ENCODE peak calls at places on chromosomes 4 and X, in five cellular contexts. G is neuronal stem cell, W is H9, C is mesenchymal stem cell, O is H1. L is an unnamed sample.
A peak's percentile ranks its signal among the peaks of the same experiment; 100 is the strongest.

GRCh38 chr4:41661447-41662076 is 87.0 kb downstream of the PHOX2B start:
- DNase-seq in G (peak; percentile 48), W (peak; percentile 39), C (peak; percentile 69), O (no peak), L (peak; percentile 91)

GRCh38 chr4:102627831-102628523 is 126.8 kb downstream of the NFKB1 start:
- DNase-seq in G (no peak), W (no peak), C (peak; percentile 35), O (no peak), L (no peak)

GRCh38 chrX:31423575-31424284 is 351.9 kb upstream of the FTHL17 start:
- DNase-seq in G (no peak), W (peak; percentile 31), C (peak; percentile 78), O (peak; percentile 5), L (no peak)

GRCh38 chrX:43349363-43349762 is 306.7 kb upstream of the MAOA start:
- DNase-seq in G (peak; percentile 0), W (peak; percentile 76), C (peak; percentile 23), O (no peak), L (peak; percentile 67)

GRCh38 chr4:22500831-22501714 is 14.8 kb downstream of the ADGRA3 start:
- DNase-seq in G (no peak), W (no peak), C (no peak), O (no peak), L (no peak)

GRCh38 chr4:168712316-168712855 is 215.5 kb downstream of the PALLD start:
- DNase-seq in G (no peak), W (no peak), C (no peak), O (no peak), L (no peak)

GRCh38 chr4:177220376-177220775 is 89.3 kb upstream of the NEIL3 start:
- DNase-seq in G (no peak), W (no peak), C (no peak), O (no peak), L (no peak)

GRCh38 chr4:54843106-54843505 is 185.3 kb downstream of the KIT start:
- DNase-seq in G (no peak), W (no peak), C (no peak), O (no peak), L (no peak)

GRCh38 chr4:71595576-71596108 is 188.2 kb downstream of the GC start:
- DNase-seq in G (no peak), W (no peak), C (peak; percentile 38), O (no peak), L (no peak)

GRCh38 chr4:71602271-71602890 is 181.5 kb downstream of the GC start:
- DNase-seq in G (no peak), W (no peak), C (peak; percentile 91), O (no peak), L (no peak)

GRCh38 chr4:71604785-71605184 is 179.1 kb downstream of the GC start:
- DNase-seq in G (no peak), W (no peak), C (peak; percentile 58), O (no peak), L (no peak)

GRCh38 chr4:71599588-71599987 is 184.3 kb downstream of the GC start:
- DNase-seq in G (no peak), W (no peak), C (no peak), O (no peak), L (no peak)
- H3K4me2 ChIP-seq in G (no peak overlapping the region), W (no peak overlapping the region), C (no peak overlapping the region), O (no peak overlapping the region), L (no peak overlapping the region)

GRCh38 chrX:13487731-13488505 is 81.5 kb upstream of the EGFL6 start:
- DNase-seq in G (peak; percentile 17), W (peak; percentile 54), C (peak; percentile 88), O (peak; percentile 19), L (peak; percentile 63)
- H2BK5ac ChIP-seq in G (no peak overlapping the region), W (peak overlapping the region; percentile 18), C (peak overlapping the region; percentile 98), O (peak overlapping the region; percentile 12), L (peak overlapping the region; percentile 97)

GRCh38 chr4:17558941-17559708 is 17.9 kb upstream of the LAP3 start:
- DNase-seq in G (no peak), W (no peak), C (no peak), O (no peak), L (no peak)

GRCh38 chr4:17559709-17560048 is 17.3 kb upstream of the LAP3 start:
- DNase-seq in G (no peak), W (no peak), C (no peak), O (no peak), L (no peak)

GRCh38 chr4:17560065-17560673 is 16.8 kb upstream of the LAP3 start:
- DNase-seq in G (no peak), W (no peak), C (no peak), O (no peak), L (no peak)

GRCh38 chr4:17562157-17562556 is 14.8 kb upstream of the LAP3 start:
- DNase-seq in G (no peak), W (no peak), C (no peak), O (no peak), L (no peak)

DNA sequence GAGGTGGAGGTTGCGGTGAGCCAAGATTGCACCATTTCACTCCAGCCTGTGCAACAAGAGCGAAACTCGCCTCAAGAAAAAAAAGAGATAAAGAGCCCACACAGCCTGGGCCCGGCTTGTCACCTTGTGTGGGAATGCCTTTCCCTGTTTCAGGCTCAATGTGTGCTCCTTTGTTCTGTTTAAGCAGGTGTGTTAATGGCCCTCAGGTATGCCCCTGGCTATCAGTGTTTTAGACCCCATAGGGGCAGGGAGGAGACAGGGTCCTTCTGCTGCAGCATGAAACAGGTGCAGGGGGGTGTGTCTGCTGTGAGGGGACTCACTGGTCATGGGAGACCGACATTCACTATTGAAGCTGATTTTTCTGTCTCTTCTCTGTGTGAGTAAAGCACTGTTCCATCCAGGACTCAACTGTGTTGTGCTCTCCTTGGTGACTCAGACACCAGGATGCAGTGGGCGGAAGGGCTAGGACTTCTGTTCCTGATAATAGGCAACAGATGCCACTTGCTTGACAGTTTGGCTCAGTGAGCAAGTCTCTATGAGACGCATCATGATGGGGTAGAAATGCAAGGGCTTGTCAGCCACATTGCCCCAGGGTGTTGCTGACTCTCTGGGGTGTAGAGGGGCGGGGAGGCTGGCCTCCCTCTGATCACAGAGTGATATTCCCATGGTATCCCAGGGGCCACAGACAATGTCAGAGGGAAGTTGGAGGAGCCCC is 15.6 kb upstream of the LAP3 start:
- DNase-seq in G (no peak), W (no peak), C (no peak), O (no peak), L (peak; percentile 47)
- H2BK12ac ChIP-seq in G (no peak overlapping the region), W (no peak overlapping the region), C (no peak overlapping the region), O (no peak overlapping the region), L (no peak overlapping the region)

DNA sequence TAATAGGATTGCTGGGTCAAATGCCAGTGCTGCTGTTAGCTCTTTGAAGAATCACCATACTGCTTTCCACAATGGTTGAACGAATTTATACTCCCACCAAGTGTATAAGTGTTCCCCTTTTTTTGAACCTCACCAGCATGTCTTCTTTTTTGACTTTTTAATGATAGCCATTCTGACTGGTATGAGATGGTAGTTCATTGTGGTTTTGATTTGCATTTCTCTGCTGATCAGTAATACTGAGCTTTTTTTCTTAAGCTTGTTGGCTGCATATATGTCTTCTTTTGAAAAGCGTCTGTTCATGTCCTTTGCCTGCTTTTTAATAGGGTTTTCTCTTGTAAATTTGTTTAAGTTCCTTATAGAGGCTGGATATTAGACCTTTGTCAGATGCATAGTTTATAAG is 14.8 kb downstream of the USP38 start:
- DNase-seq in G (no peak), W (no peak), C (no peak), O (no peak), L (no peak)
- H3K4me2 ChIP-seq in G (no peak overlapping the region), W (no peak overlapping the region), C (no peak overlapping the region), O (no peak overlapping the region), L (no peak overlapping the region)

DNA sequence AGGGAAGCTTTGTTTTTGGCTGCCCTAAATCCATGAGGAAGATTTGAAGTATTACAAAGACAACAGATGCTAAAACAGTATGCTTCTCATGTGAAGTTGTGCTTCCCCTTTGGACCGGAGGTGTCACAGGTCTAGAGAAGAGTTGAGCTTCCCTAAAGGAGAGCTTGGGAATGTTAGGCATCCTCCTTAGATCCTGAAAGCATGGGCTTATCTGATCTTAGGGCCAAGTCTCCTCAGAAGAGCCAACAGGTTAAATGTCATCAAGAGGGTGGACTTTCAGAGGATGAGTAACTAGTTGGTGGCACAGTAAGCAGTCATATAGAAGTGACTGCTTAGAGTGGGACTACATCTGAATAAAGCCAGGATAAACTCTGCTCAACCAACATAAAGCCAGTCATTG is 205.4 kb downstream of the RPA4 start:
- DNase-seq in G (no peak), W (no peak), C (no peak), O (no peak), L (peak; percentile 45)
- H2BK5ac ChIP-seq in G (no peak overlapping the region), W (no peak overlapping the region), C (no peak overlapping the region), O (no peak overlapping the region), L (no peak overlapping the region)

GRCh38 chr4:25826074-25826752 is 36.6 kb downstream of the SEL1L3 start:
- DNase-seq in G (no peak), W (no peak), C (no peak), O (no peak), L (no peak)
- H2BK12ac ChIP-seq in G (no peak overlapping the region), W (no peak overlapping the region), C (no peak overlapping the region), O (no peak overlapping the region), L (no peak overlapping the region)

GRCh38 chr4:26457412-26457811 is 32.9 kb downstream of the CCKAR start:
- DNase-seq in G (no peak), W (no peak), C (peak; percentile 18), O (no peak), L (no peak)

GRCh38 chr4:26458104-26458503 is 32.2 kb downstream of the CCKAR start:
- DNase-seq in G (no peak), W (no peak), C (peak; percentile 75), O (no peak), L (no peak)

GRCh38 chr4:26455571-26455970 is 34.7 kb downstream of the CCKAR start:
- DNase-seq in G (no peak), W (no peak), C (no peak), O (no peak), L (no peak)

GRCh38 chr4:26459756-26460530 is 30.3 kb downstream of the CCKAR start:
- DNase-seq in G (no peak), W (no peak), C (no peak), O (no peak), L (no peak)

GRCh38 chr4:26459054-26459755 is 31.1 kb downstream of the CCKAR start:
- DNase-seq in G (peak; percentile 5), W (no peak), C (peak; percentile 62), O (peak; percentile 9), L (no peak)
- H3K4me2 ChIP-seq in G (no peak overlapping the region), W (no peak overlapping the region), C (no peak overlapping the region), O (no peak overlapping the region), L (no peak overlapping the region)

GRCh38 chr4:73853246-73853704 is at the start of gene PF4V1:
- DNase-seq in G (no peak), W (peak; percentile 89), C (no peak), O (no peak), L (no peak)

GRCh38 chr4:73852771-73853170 is 325 bp upstream of the PF4V1 start:
- DNase-seq in G (no peak), W (no peak), C (no peak), O (no peak), L (no peak)

GRCh38 chr4:73853718-73854473 is 800 bp downstream of the PF4V1 start:
- DNase-seq in G (no peak), W (no peak), C (no peak), O (no peak), L (no peak)

GRCh38 chr4:73856518-73856917 is 3.4 kb downstream of the PF4V1 start:
- DNase-seq in G (no peak), W (no peak), C (no peak), O (no peak), L (no peak)

DNA sequence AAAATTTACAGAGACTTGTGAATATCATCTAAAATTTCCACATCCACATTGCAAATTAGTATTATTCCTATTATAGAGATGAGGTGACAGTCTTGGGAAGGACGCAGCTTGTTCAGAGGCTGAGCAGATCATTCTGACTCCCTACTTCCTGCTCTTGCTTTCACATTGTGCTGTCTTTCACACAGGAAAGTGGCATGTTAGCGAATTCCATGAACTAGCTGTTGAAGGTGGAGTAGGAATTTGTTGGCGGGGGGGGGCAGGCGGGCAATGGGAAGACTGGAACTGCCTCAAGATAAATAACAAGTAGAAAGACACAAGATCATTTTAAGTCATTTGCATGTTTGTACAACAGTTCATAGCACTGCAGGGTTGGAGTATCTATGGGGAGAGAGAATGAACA is 2.3 kb downstream of the PF4V1 start:
- DNase-seq in G (no peak), W (no peak), C (no peak), O (no peak), L (no peak)
- H2BK5ac ChIP-seq in G (no peak overlapping the region), W (no peak overlapping the region), C (no peak overlapping the region), O (no peak overlapping the region), L (no peak overlapping the region)

L was measured in trophoblast cell.